ENCODE peak calls at places on chromosomes 13 and 19, in four cellular contexts. D is fibroblast of lung, N is SK-N-SH, C is neural progenitor cell. Y is an unnamed sample.

GRCh38 chr19:15475611-15476010 is 3.7 kb downstream of the PGLYRP2 start:
- DNase-seq in D (no peak), N (no peak), C (no peak), Y (no peak)

GRCh38 chr19:19554074-19555023 is 16.3 kb downstream of the CILP2 start:
- DNase-seq in D (peak), N (peak), C (peak), Y (peak)

GRCh38 chr13:100098445-100099116 is 9.7 kb downstream of the PCCA start:
- DNase-seq in D (no peak), N (no peak), C (no peak), Y (peak)

GRCh38 chr19:14147797-14148605 is 11.6 kb upstream of the ASF1B start:
- DNase-seq in D (peak), N (peak), C (peak), Y (peak)

GRCh38 chr13:114314074-114314912 is at the start of gene CHAMP1:
- DNase-seq in D (peak), N (peak), C (peak), Y (peak)

GRCh38 chr19:57675881-57676280 is 5.9 kb upstream of the ZNF551 start:
- DNase-seq in D (no peak), N (no peak), C (no peak), Y (no peak)

GRCh38 chr13:77898097-77898496 is 20.5 kb downstream of the EDNRB start:
- DNase-seq in D (no peak), N (no peak), C (no peak), Y (no peak)

GRCh38 chr13:23715092-23715761 is 145.0 kb downstream of the TNFRSF19 start:
- DNase-seq in D (no peak), N (no peak), C (no peak), Y (no peak)

GRCh38 chr13:113820813-113821651 is 42.8 kb downstream of the GAS6 start:
- DNase-seq in D (peak), N (peak), C (no peak), Y (no peak)

GRCh38 chr19:3210347-3211017 is 14.0 kb upstream of the CELF5 start:
- DNase-seq in D (no peak), N (peak), C (peak), Y (peak)

GRCh38 chr13:72062566-72062965 is 195.6 kb upstream of the DACH1 start:
- DNase-seq in D (no peak), N (no peak), C (peak), Y (no peak)

GRCh38 chr13:65606622-65607021 is 1623.5 kb downstream of the PCDH9 start:
- DNase-seq in D (peak), N (no peak), C (no peak), Y (no peak)

GRCh38 chr13:113404723-113405471 is 41.0 kb upstream of the GRTP1 start:
- DNase-seq in D (no peak), N (no peak), C (no peak), Y (no peak)

GRCh38 chr13:59755647-59756290 is 408.0 kb downstream of the DIAPH3 start:
- DNase-seq in D (no peak), N (no peak), C (no peak), Y (no peak)

GRCh38 chr13:43191561-43191960 is 168.2 kb downstream of the DNAJC15 start:
- DNase-seq in D (no peak), N (no peak), C (no peak), Y (no peak)

GRCh38 chr13:93224545-93224944 is 2.1 kb upstream of the GPC6 start:
- DNase-seq in D (peak), N (no peak), C (peak), Y (no peak)

GRCh38 chr13:19618925-19619324 is 14.5 kb upstream of the MPHOSPH8 start:
- DNase-seq in D (peak), N (peak), C (peak), Y (peak)

GRCh38 chr13:24112791-24113190 is 47.7 kb upstream of the SPATA13 start:
- DNase-seq in D (peak), N (no peak), C (no peak), Y (no peak)

GRCh38 chr13:110415669-110416068 is 108.6 kb downstream of the COL4A2 start:
- DNase-seq in D (no peak), N (no peak), C (no peak), Y (peak)

DNA sequence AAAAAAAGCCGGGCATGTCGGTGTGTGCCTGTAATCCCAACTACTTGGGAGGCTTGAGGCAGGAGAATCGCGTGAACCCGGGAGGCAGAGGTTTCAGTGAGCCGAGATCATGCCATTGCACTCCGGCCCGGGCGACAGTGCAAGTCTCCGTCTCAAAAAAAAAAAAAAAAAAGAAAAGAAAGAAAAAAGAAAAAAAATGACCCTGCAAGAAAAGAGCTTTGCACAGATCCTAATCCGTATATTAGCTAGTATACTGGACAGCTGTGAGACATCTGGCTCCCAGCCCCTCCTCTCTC is 1.0 kb upstream of the AKT2 start:
- DNase-seq in D (no peak), N (no peak), C (no peak), Y (no peak)
- H3K9ac ChIP-seq in D (no peak), N (no peak), C (no peak), Y (peak)

GRCh38 chr19:51689751-51690358 is 3.3 kb upstream of the SPACA6 start:
- DNase-seq in D (peak), N (peak), C (peak), Y (no peak)

GRCh38 chr19:51690359-51691121 is 2.6 kb upstream of the SPACA6 start:
- DNase-seq in D (peak), N (peak), C (peak), Y (peak)

GRCh38 chr19:51686171-51686570 is 7.0 kb upstream of the SPACA6 start:
- DNase-seq in D (no peak), N (no peak), C (no peak), Y (no peak)

GRCh38 chr19:51688665-51689571 is 4.2 kb upstream of the SPACA6 start:
- DNase-seq in D (peak), N (peak), C (peak), Y (no peak)

GRCh38 chr19:51687791-51688664 is 5.1 kb upstream of the SPACA6 start:
- DNase-seq in D (peak), N (peak), C (peak), Y (no peak)
- H2AFZ ChIP-seq in D (peak), N (peak), C (peak), Y (no peak)

GRCh38 chr19:46913198-46913851 is 52.5 kb downstream of the ARHGAP35 start:
- DNase-seq in D (no peak), N (no peak), C (no peak), Y (no peak)
- H3K9ac ChIP-seq in D (no peak), N (peak), C (no peak), Y (peak)

DNA sequence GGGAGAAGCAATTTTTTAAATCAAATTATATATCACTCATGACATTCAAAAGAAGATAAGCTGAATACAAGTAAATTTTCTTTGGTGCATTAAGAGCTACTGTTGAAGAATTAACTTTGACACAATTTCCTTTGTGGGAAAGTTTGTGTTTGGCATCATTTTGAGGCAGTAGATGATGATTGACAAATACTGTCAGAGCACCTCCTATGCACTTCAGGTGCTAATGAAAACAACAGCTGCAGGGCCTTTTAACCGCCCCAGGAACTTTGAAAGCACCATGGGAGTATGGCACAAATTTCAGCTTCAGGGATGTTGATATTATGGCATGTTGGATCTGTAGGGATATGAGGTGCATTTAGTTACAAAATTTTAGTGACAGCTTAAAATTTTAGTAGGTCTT is 21.0 kb upstream of the DLEU7 start:
- DNase-seq in D (no peak), N (no peak), C (no peak), Y (no peak)
- H2AFZ ChIP-seq in D (no peak), N (no peak), C (no peak), Y (no peak)

GRCh38 chr13:33679658-33680012 is 138.3 kb upstream of the RFC3 start:
- DNase-seq in D (no peak), N (no peak), C (no peak), Y (peak)
- H3K9ac ChIP-seq in D (no peak), N (no peak), C (no peak), Y (peak)

GRCh38 chr13:102226591-102226990 is 175.3 kb downstream of the FGF14 start:
- DNase-seq in D (no peak), N (no peak), C (no peak), Y (no peak)
- H2AFZ ChIP-seq in D (no peak), N (no peak), C (no peak), Y (no peak)

DNA sequence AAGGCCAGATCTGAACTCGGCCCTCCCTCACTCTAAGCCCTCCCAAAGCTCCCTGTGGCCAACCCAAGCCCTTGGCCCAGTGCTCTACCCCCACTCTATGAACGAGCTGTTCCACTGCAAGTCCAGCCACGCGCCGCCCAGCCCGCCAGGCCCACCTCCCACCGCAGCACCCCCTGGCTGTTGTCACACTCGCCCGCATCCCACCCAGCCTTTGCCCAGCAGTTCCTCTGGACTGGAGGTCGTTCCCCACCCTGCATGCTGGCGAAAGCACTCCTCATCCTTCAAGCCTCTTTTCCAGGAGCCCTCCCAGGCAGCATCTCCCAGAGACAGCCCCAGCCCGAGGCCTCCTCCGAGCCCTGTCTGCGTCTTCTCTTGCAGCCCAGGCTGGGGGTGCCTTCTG is 33.1 kb upstream of the ONECUT3 start:
- DNase-seq in D (no peak), N (peak), C (no peak), Y (no peak)
- H3K9ac ChIP-seq in D (no peak), N (no peak), C (no peak), Y (no peak)

GRCh38 chr19:17510220-17510993 is 1.0 kb upstream of the PGLS start:
- DNase-seq in D (peak), N (no peak), C (no peak), Y (no peak)
- H2AFZ ChIP-seq in D (no peak), N (peak), C (no peak), Y (no peak)

DNA sequence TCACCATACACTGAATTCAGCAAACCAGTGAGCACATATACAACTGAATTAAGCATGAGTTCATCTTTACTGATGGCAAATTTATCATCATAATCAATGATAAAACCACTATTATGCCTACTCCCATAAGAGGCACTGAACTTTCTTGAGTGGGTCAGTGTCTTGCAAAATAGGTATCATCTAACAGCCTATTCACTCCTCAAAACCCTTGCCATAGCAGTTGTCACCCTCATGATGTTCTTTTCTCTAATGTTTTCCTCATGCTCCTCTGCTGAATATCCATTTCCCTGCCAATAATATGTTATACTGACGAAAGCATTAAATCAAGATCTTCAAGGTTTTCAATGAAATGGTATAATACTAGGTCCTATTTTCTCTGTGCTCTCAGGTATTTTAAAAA is 5.6 kb downstream of the ARGLU1 start:
- DNase-seq in D (no peak), N (no peak), C (no peak), Y (no peak)
- H3K9ac ChIP-seq in D (no peak), N (no peak), C (no peak), Y (no peak)